ENCODE peak calls at places on chromosomes 2 and 18, in six cellular contexts. One of them, this sample, is unnamed.

GRCh38 chr2:175449616-175450015 is 268.1 kb upstream of the ATP5MC3 start:
- DNase-seq in activated T-cell treated with anti-CD3 and anti-CD28 coated beads for 24 hours: no peak
- DNase-seq in breast epithelium: no peak
- DNase-seq in mesenchymal stem cell: no peak
- DNase-seq in fibroblast of gingiva: no peak
- DNase-seq in cardiac fibroblast: no peak
- DNase-seq in this sample: no peak

GRCh38 chr18:28065793-28066186 is 111.1 kb downstream of the CDH2 start:
- DNase-seq in activated T-cell treated with anti-CD3 and anti-CD28 coated beads for 24 hours: no peak
- DNase-seq in breast epithelium: no peak
- DNase-seq in mesenchymal stem cell: no peak
- DNase-seq in fibroblast of gingiva: no peak
- DNase-seq in cardiac fibroblast: peak; percentile 69
- DNase-seq in this sample: no peak

GRCh38 chr2:25879133-25879730 is 945 bp upstream of the ASXL2 start:
- DNase-seq in activated T-cell treated with anti-CD3 and anti-CD28 coated beads for 24 hours: no peak
- DNase-seq in breast epithelium: no peak
- DNase-seq in mesenchymal stem cell: peak; percentile 85
- DNase-seq in fibroblast of gingiva: peak; percentile 20
- DNase-seq in cardiac fibroblast: peak; percentile 79
- DNase-seq in this sample: no peak

GRCh38 chr18:74152270-74152669 is 3.9 kb downstream of the TIMM21 start:
- DNase-seq in activated T-cell treated with anti-CD3 and anti-CD28 coated beads for 24 hours: no peak
- DNase-seq in breast epithelium: no peak
- DNase-seq in mesenchymal stem cell: no peak
- DNase-seq in fibroblast of gingiva: no peak
- DNase-seq in cardiac fibroblast: no peak
- DNase-seq in this sample: no peak

GRCh38 chr2:232652505-232652851 is 19.1 kb downstream of the EFHD1 start:
- DNase-seq in activated T-cell treated with anti-CD3 and anti-CD28 coated beads for 24 hours: no peak
- DNase-seq in breast epithelium: no peak
- DNase-seq in mesenchymal stem cell: no peak
- DNase-seq in fibroblast of gingiva: no peak
- DNase-seq in cardiac fibroblast: no peak
- DNase-seq in this sample: no peak

GRCh38 chr18:1691860-1692259 is 787.2 kb downstream of the ADCYAP1 start:
- DNase-seq in activated T-cell treated with anti-CD3 and anti-CD28 coated beads for 24 hours: no peak
- DNase-seq in breast epithelium: no peak
- DNase-seq in mesenchymal stem cell: no peak
- DNase-seq in fibroblast of gingiva: no peak
- DNase-seq in cardiac fibroblast: no peak
- DNase-seq in this sample: no peak

GRCh38 chr2:219291394-219291793 is 12.2 kb downstream of the DNAJB2 start:
- DNase-seq in activated T-cell treated with anti-CD3 and anti-CD28 coated beads for 24 hours: no peak
- DNase-seq in breast epithelium: no peak
- DNase-seq in mesenchymal stem cell: no peak
- DNase-seq in fibroblast of gingiva: no peak
- DNase-seq in cardiac fibroblast: no peak
- DNase-seq in this sample: no peak

GRCh38 chr2:166384774-166385173 is 9.0 kb upstream of the SCN9A start:
- DNase-seq in activated T-cell treated with anti-CD3 and anti-CD28 coated beads for 24 hours: no peak
- DNase-seq in breast epithelium: no peak
- DNase-seq in mesenchymal stem cell: peak; percentile 29
- DNase-seq in fibroblast of gingiva: peak; percentile 23
- DNase-seq in cardiac fibroblast: peak; percentile 66
- DNase-seq in this sample: no peak

GRCh38 chr2:62265116-62265515 is 69.2 kb downstream of the B3GNT2 start:
- DNase-seq in activated T-cell treated with anti-CD3 and anti-CD28 coated beads for 24 hours: no peak
- DNase-seq in breast epithelium: no peak
- DNase-seq in mesenchymal stem cell: peak; percentile 48
- DNase-seq in fibroblast of gingiva: no peak
- DNase-seq in cardiac fibroblast: no peak
- DNase-seq in this sample: no peak

GRCh38 chr18:46677609-46678470 is 20.8 kb upstream of the LOXHD1 start:
- DNase-seq in activated T-cell treated with anti-CD3 and anti-CD28 coated beads for 24 hours: no peak
- DNase-seq in breast epithelium: no peak
- DNase-seq in mesenchymal stem cell: peak; percentile 27
- DNase-seq in fibroblast of gingiva: no peak
- DNase-seq in cardiac fibroblast: no peak
- DNase-seq in this sample: no peak

GRCh38 chr2:33083671-33084387 is 137.1 kb downstream of the LTBP1 start:
- DNase-seq in activated T-cell treated with anti-CD3 and anti-CD28 coated beads for 24 hours: no peak
- DNase-seq in breast epithelium: no peak
- DNase-seq in mesenchymal stem cell: no peak
- DNase-seq in fibroblast of gingiva: no peak
- DNase-seq in cardiac fibroblast: no peak
- DNase-seq in this sample: no peak

GRCh38 chr2:60958800-60959199 is 58.7 kb upstream of the PEX13 start:
- DNase-seq in activated T-cell treated with anti-CD3 and anti-CD28 coated beads for 24 hours: no peak
- DNase-seq in breast epithelium: no peak
- DNase-seq in mesenchymal stem cell: peak; percentile 49
- DNase-seq in fibroblast of gingiva: peak; percentile 26
- DNase-seq in cardiac fibroblast: peak; percentile 86
- DNase-seq in this sample: no peak

GRCh38 chr2:134399096-134399495 is 145.2 kb downstream of the MGAT5 start:
- DNase-seq in activated T-cell treated with anti-CD3 and anti-CD28 coated beads for 24 hours: no peak
- DNase-seq in breast epithelium: no peak
- DNase-seq in mesenchymal stem cell: no peak
- DNase-seq in fibroblast of gingiva: peak; percentile 38
- DNase-seq in cardiac fibroblast: peak; percentile 73
- DNase-seq in this sample: no peak

GRCh38 chr2:233331536-233331935 is 22.8 kb upstream of the DGKD start:
- DNase-seq in activated T-cell treated with anti-CD3 and anti-CD28 coated beads for 24 hours: peak; percentile 64
- DNase-seq in breast epithelium: no peak
- DNase-seq in mesenchymal stem cell: no peak
- DNase-seq in fibroblast of gingiva: no peak
- DNase-seq in cardiac fibroblast: no peak
- DNase-seq in this sample: peak; percentile 61

GRCh38 chr18:79480171-79480981 is 84.6 kb downstream of the NFATC1 start:
- DNase-seq in activated T-cell treated with anti-CD3 and anti-CD28 coated beads for 24 hours: no peak
- DNase-seq in breast epithelium: no peak
- DNase-seq in mesenchymal stem cell: no peak
- DNase-seq in fibroblast of gingiva: no peak
- DNase-seq in cardiac fibroblast: no peak
- DNase-seq in this sample: no peak

GRCh38 chr18:34880882-34881852 is 160.0 kb upstream of the MAPRE2 start:
- DNase-seq in activated T-cell treated with anti-CD3 and anti-CD28 coated beads for 24 hours: no peak
- DNase-seq in breast epithelium: no peak
- DNase-seq in mesenchymal stem cell: peak; percentile 34
- DNase-seq in fibroblast of gingiva: no peak
- DNase-seq in cardiac fibroblast: peak; percentile 41
- DNase-seq in this sample: no peak

GRCh38 chr2:237026981-237027711 is 58.5 kb upstream of the COPS8 start:
- DNase-seq in activated T-cell treated with anti-CD3 and anti-CD28 coated beads for 24 hours: peak; percentile 16
- DNase-seq in breast epithelium: peak; percentile 74
- DNase-seq in mesenchymal stem cell: peak; percentile 75
- DNase-seq in fibroblast of gingiva: peak; percentile 64
- DNase-seq in cardiac fibroblast: peak; percentile 71
- DNase-seq in this sample: peak; percentile 75

GRCh38 chr2:79860233-79861058 is 347.6 kb downstream of the CTNNA2 start:
- DNase-seq in activated T-cell treated with anti-CD3 and anti-CD28 coated beads for 24 hours: no peak
- DNase-seq in breast epithelium: no peak
- DNase-seq in mesenchymal stem cell: peak; percentile 32
- DNase-seq in fibroblast of gingiva: peak; percentile 1
- DNase-seq in cardiac fibroblast: peak; percentile 34
- DNase-seq in this sample: no peak

GRCh38 chr18:48455555-48456478 is 46.6 kb upstream of the ZBTB7C start:
- DNase-seq in activated T-cell treated with anti-CD3 and anti-CD28 coated beads for 24 hours: peak; percentile 14
- DNase-seq in breast epithelium: peak; percentile 62
- DNase-seq in mesenchymal stem cell: peak; percentile 92
- DNase-seq in fibroblast of gingiva: peak; percentile 57
- DNase-seq in cardiac fibroblast: peak; percentile 86
- DNase-seq in this sample: no peak

GRCh38 chr2:114659895-114660294 is 217.5 kb downstream of the DPP10 start:
- DNase-seq in activated T-cell treated with anti-CD3 and anti-CD28 coated beads for 24 hours: no peak
- DNase-seq in breast epithelium: no peak
- DNase-seq in mesenchymal stem cell: no peak
- DNase-seq in fibroblast of gingiva: no peak
- DNase-seq in cardiac fibroblast: no peak
- DNase-seq in this sample: no peak

GRCh38 chr2:168956392-168956791 is 55.3 kb downstream of the G6PC2 start:
- DNase-seq in activated T-cell treated with anti-CD3 and anti-CD28 coated beads for 24 hours: no peak
- DNase-seq in breast epithelium: no peak
- DNase-seq in mesenchymal stem cell: no peak
- DNase-seq in fibroblast of gingiva: no peak
- DNase-seq in cardiac fibroblast: no peak
- DNase-seq in this sample: no peak

GRCh38 chr2:207594731-207595130 is 30.5 kb downstream of the METTL21A start:
- DNase-seq in activated T-cell treated with anti-CD3 and anti-CD28 coated beads for 24 hours: no peak
- DNase-seq in breast epithelium: no peak
- DNase-seq in mesenchymal stem cell: no peak
- DNase-seq in fibroblast of gingiva: no peak
- DNase-seq in cardiac fibroblast: no peak
- DNase-seq in this sample: no peak

GRCh38 chr2:178529194-178529593 is 48.9 kb downstream of the PLEKHA3 start:
- DNase-seq in activated T-cell treated with anti-CD3 and anti-CD28 coated beads for 24 hours: no peak
- DNase-seq in breast epithelium: no peak
- DNase-seq in mesenchymal stem cell: no peak
- DNase-seq in fibroblast of gingiva: no peak
- DNase-seq in cardiac fibroblast: no peak
- DNase-seq in this sample: no peak

GRCh38 chr2:25595393-25595792 is 78.0 kb downstream of the DTNB start:
- DNase-seq in activated T-cell treated with anti-CD3 and anti-CD28 coated beads for 24 hours: no peak
- DNase-seq in breast epithelium: no peak
- DNase-seq in mesenchymal stem cell: no peak
- DNase-seq in fibroblast of gingiva: no peak
- DNase-seq in cardiac fibroblast: no peak
- DNase-seq in this sample: no peak

GRCh38 chr2:190197143-190197720 is 122.4 kb downstream of the HIBCH start:
- DNase-seq in activated T-cell treated with anti-CD3 and anti-CD28 coated beads for 24 hours: no peak
- DNase-seq in breast epithelium: no peak
- DNase-seq in mesenchymal stem cell: no peak
- DNase-seq in fibroblast of gingiva: peak; percentile 78
- DNase-seq in cardiac fibroblast: no peak
- DNase-seq in this sample: no peak

GRCh38 chr2:186664644-186665043 is 29.2 kb upstream of the FAM171B start:
- DNase-seq in activated T-cell treated with anti-CD3 and anti-CD28 coated beads for 24 hours: no peak
- DNase-seq in breast epithelium: no peak
- DNase-seq in mesenchymal stem cell: no peak
- DNase-seq in fibroblast of gingiva: no peak
- DNase-seq in cardiac fibroblast: no peak
- DNase-seq in this sample: no peak

GRCh38 chr18:26103579-26103978 is 13.2 kb upstream of the SS18 start:
- DNase-seq in activated T-cell treated with anti-CD3 and anti-CD28 coated beads for 24 hours: peak; percentile 10
- DNase-seq in breast epithelium: no peak
- DNase-seq in mesenchymal stem cell: no peak
- DNase-seq in fibroblast of gingiva: no peak
- DNase-seq in cardiac fibroblast: peak; percentile 11
- DNase-seq in this sample: no peak

GRCh38 chr2:181104512-181105121 is 124.2 kb downstream of the UBE2E3 start:
- DNase-seq in activated T-cell treated with anti-CD3 and anti-CD28 coated beads for 24 hours: no peak
- DNase-seq in breast epithelium: no peak
- DNase-seq in mesenchymal stem cell: peak; percentile 70
- DNase-seq in fibroblast of gingiva: peak; percentile 70
- DNase-seq in cardiac fibroblast: peak; percentile 87
- DNase-seq in this sample: no peak

GRCh38 chr2:1766400-1766799 is 22.1 kb upstream of the PXDN start:
- DNase-seq in activated T-cell treated with anti-CD3 and anti-CD28 coated beads for 24 hours: no peak
- DNase-seq in breast epithelium: no peak
- DNase-seq in mesenchymal stem cell: no peak
- DNase-seq in fibroblast of gingiva: no peak
- DNase-seq in cardiac fibroblast: no peak
- DNase-seq in this sample: no peak

GRCh38 chr2:119659601-119660342 is 19.2 kb upstream of the TMEM177 start:
- DNase-seq in activated T-cell treated with anti-CD3 and anti-CD28 coated beads for 24 hours: peak; percentile 14
- DNase-seq in breast epithelium: no peak
- DNase-seq in mesenchymal stem cell: peak; percentile 35
- DNase-seq in fibroblast of gingiva: peak; percentile 25
- DNase-seq in cardiac fibroblast: peak; percentile 65
- DNase-seq in this sample: no peak

GRCh38 chr2:105744909-105745853 is at the start of gene NCK2:
- DNase-seq in activated T-cell treated with anti-CD3 and anti-CD28 coated beads for 24 hours: no peak
- DNase-seq in breast epithelium: no peak
- DNase-seq in mesenchymal stem cell: peak; percentile 41
- DNase-seq in fibroblast of gingiva: peak; percentile 18
- DNase-seq in cardiac fibroblast: peak; percentile 34
- DNase-seq in this sample: no peak

GRCh38 chr2:179304424-179304823 is 39.8 kb upstream of the SESTD1 start:
- DNase-seq in activated T-cell treated with anti-CD3 and anti-CD28 coated beads for 24 hours: no peak
- DNase-seq in breast epithelium: no peak
- DNase-seq in mesenchymal stem cell: no peak
- DNase-seq in fibroblast of gingiva: no peak
- DNase-seq in cardiac fibroblast: no peak
- DNase-seq in this sample: no peak

GRCh38 chr2:524442-524841 is 152.8 kb downstream of the TMEM18 start:
- DNase-seq in activated T-cell treated with anti-CD3 and anti-CD28 coated beads for 24 hours: no peak
- DNase-seq in breast epithelium: no peak
- DNase-seq in mesenchymal stem cell: no peak
- DNase-seq in fibroblast of gingiva: no peak
- DNase-seq in cardiac fibroblast: peak; percentile 5
- DNase-seq in this sample: no peak

GRCh38 chr18:60044290-60045006 is 144.7 kb downstream of the PMAIP1 start:
- DNase-seq in activated T-cell treated with anti-CD3 and anti-CD28 coated beads for 24 hours: no peak
- DNase-seq in breast epithelium: no peak
- DNase-seq in mesenchymal stem cell: no peak
- DNase-seq in fibroblast of gingiva: peak; percentile 71
- DNase-seq in cardiac fibroblast: peak; percentile 78
- DNase-seq in this sample: no peak

GRCh38 chr2:3210257-3210656 is 167.4 kb downstream of the EIPR1 start:
- DNase-seq in activated T-cell treated with anti-CD3 and anti-CD28 coated beads for 24 hours: no peak
- DNase-seq in breast epithelium: no peak
- DNase-seq in mesenchymal stem cell: no peak
- DNase-seq in fibroblast of gingiva: no peak
- DNase-seq in cardiac fibroblast: no peak
- DNase-seq in this sample: no peak